ENCODE peak calls at places on chromosomes 11 and 22, in five cellular contexts. One of them, this sample, is unnamed. For H3K4me1, the result is how much of the 10 kb centered on the place peaks cover.

GRCh38 chr11:57214494-57214893 is 22.6 kb downstream of the APLNR start:
- DNase-seq in astrocyte: peak
- DNase-seq in heart right ventricle: no peak
- DNase-seq in left ventricle myocardium inferior: no peak
- DNase-seq in neural progenitor cell: no peak
- DNase-seq in this sample: no peak

GRCh38 chr22:27984001-27984695 is 65.1 kb upstream of the PITPNB start:
- DNase-seq in astrocyte: no peak
- DNase-seq in heart right ventricle: no peak
- DNase-seq in left ventricle myocardium inferior: no peak
- DNase-seq in neural progenitor cell: no peak
- DNase-seq in this sample: no peak

GRCh38 chr11:3161309-3161708 is 3.8 kb downstream of the OSBPL5 start:
- DNase-seq in astrocyte: no peak
- DNase-seq in heart right ventricle: peak
- DNase-seq in left ventricle myocardium inferior: peak
- DNase-seq in neural progenitor cell: no peak
- DNase-seq in this sample: no peak

GRCh38 chr11:26204110-26204509 is 127.8 kb upstream of the ANO3 start:
- DNase-seq in astrocyte: no peak
- DNase-seq in heart right ventricle: no peak
- DNase-seq in left ventricle myocardium inferior: no peak
- DNase-seq in neural progenitor cell: no peak
- DNase-seq in this sample: no peak

GRCh38 chr11:77778118-77778517 is 42.4 kb downstream of the RSF1 start:
- DNase-seq in astrocyte: no peak
- DNase-seq in heart right ventricle: no peak
- DNase-seq in left ventricle myocardium inferior: no peak
- DNase-seq in neural progenitor cell: no peak
- DNase-seq in this sample: no peak

GRCh38 chr11:65496304-65497140 is 2.3 kb upstream of the MALAT1 start:
- DNase-seq in astrocyte: no peak
- DNase-seq in heart right ventricle: no peak
- DNase-seq in left ventricle myocardium inferior: no peak
- DNase-seq in neural progenitor cell: no peak
- DNase-seq in this sample: no peak

GRCh38 chr11:124874571-124875255 is 9.5 kb downstream of the ROBO3 start:
- DNase-seq in astrocyte: no peak
- DNase-seq in heart right ventricle: no peak
- DNase-seq in left ventricle myocardium inferior: no peak
- DNase-seq in neural progenitor cell: no peak
- DNase-seq in this sample: no peak

GRCh38 chr11:86784247-86784681 is 16.1 kb upstream of the PRSS23 start:
- DNase-seq in astrocyte: no peak
- DNase-seq in heart right ventricle: no peak
- DNase-seq in left ventricle myocardium inferior: no peak
- DNase-seq in neural progenitor cell: no peak
- DNase-seq in this sample: no peak

GRCh38 chr11:73218830-73219215 is 742 bp downstream of the P2RY2 start:
- DNase-seq in astrocyte: no peak
- DNase-seq in heart right ventricle: no peak
- DNase-seq in left ventricle myocardium inferior: no peak
- DNase-seq in neural progenitor cell: peak
- DNase-seq in this sample: no peak

GRCh38 chr11:131637469-131638175 is 267.2 kb downstream of the NTM start:
- DNase-seq in astrocyte: peak
- DNase-seq in heart right ventricle: no peak
- DNase-seq in left ventricle myocardium inferior: no peak
- DNase-seq in neural progenitor cell: no peak
- DNase-seq in this sample: no peak

GRCh38 chr11:120197254-120197891 is 13.5 kb upstream of the OAF start:
- DNase-seq in astrocyte: no peak
- DNase-seq in heart right ventricle: no peak
- DNase-seq in left ventricle myocardium inferior: no peak
- DNase-seq in neural progenitor cell: no peak
- DNase-seq in this sample: no peak

GRCh38 chr22:30226192-30226832 is 20.2 kb downstream of the LIF start:
- DNase-seq in astrocyte: peak
- DNase-seq in heart right ventricle: no peak
- DNase-seq in left ventricle myocardium inferior: no peak
- DNase-seq in neural progenitor cell: no peak
- DNase-seq in this sample: no peak

GRCh38 chr11:47087801-47088200 is 88.9 kb downstream of the ARFGAP2 start:
- DNase-seq in astrocyte: no peak
- DNase-seq in heart right ventricle: no peak
- DNase-seq in left ventricle myocardium inferior: no peak
- DNase-seq in neural progenitor cell: no peak
- DNase-seq in this sample: no peak

GRCh38 chr22:19900707-19901436 is 40.7 kb upstream of the COMT start:
- DNase-seq in astrocyte: no peak
- DNase-seq in heart right ventricle: no peak
- DNase-seq in left ventricle myocardium inferior: no peak
- DNase-seq in neural progenitor cell: no peak
- DNase-seq in this sample: no peak

GRCh38 chr11:87501388-87501787 is 463.7 kb downstream of the TMEM135 start:
- DNase-seq in astrocyte: no peak
- DNase-seq in heart right ventricle: no peak
- DNase-seq in left ventricle myocardium inferior: no peak
- DNase-seq in neural progenitor cell: no peak
- DNase-seq in this sample: no peak

GRCh38 chr11:65903068-65903481 is 2.9 kb upstream of the FOSL1 start:
- DNase-seq in astrocyte: peak
- DNase-seq in heart right ventricle: no peak
- DNase-seq in left ventricle myocardium inferior: no peak
- DNase-seq in neural progenitor cell: peak
- DNase-seq in this sample: no peak

GRCh38 chr11:3824714-3825472 is 15.9 kb downstream of the RHOG start:
- DNase-seq in astrocyte: no peak
- DNase-seq in heart right ventricle: peak
- DNase-seq in left ventricle myocardium inferior: peak
- DNase-seq in neural progenitor cell: peak
- DNase-seq in this sample: peak

GRCh38 chr11:56883590-56883989 is 105.1 kb upstream of the OR5AK2 start:
- DNase-seq in astrocyte: no peak
- DNase-seq in heart right ventricle: no peak
- DNase-seq in left ventricle myocardium inferior: no peak
- DNase-seq in neural progenitor cell: no peak
- DNase-seq in this sample: no peak

GRCh38 chr22:19063581-19064353 is 58.4 kb downstream of the DGCR2 start:
- DNase-seq in astrocyte: no peak
- DNase-seq in heart right ventricle: peak
- DNase-seq in left ventricle myocardium inferior: no peak
- DNase-seq in neural progenitor cell: no peak
- DNase-seq in this sample: peak

GRCh38 chr11:31711137-31711536 is 100.0 kb downstream of the PAX6 start:
- DNase-seq in astrocyte: no peak
- DNase-seq in heart right ventricle: no peak
- DNase-seq in left ventricle myocardium inferior: no peak
- DNase-seq in neural progenitor cell: no peak
- DNase-seq in this sample: no peak

GRCh38 chr11:65944191-65944590 is 1.1 kb upstream of the TSGA10IP start:
- DNase-seq in astrocyte: no peak
- DNase-seq in heart right ventricle: no peak
- DNase-seq in left ventricle myocardium inferior: no peak
- DNase-seq in neural progenitor cell: no peak
- DNase-seq in this sample: no peak

GRCh38 chr22:43094085-43094484 is 4.9 kb upstream of the TTLL1 start:
- DNase-seq in astrocyte: no peak
- DNase-seq in heart right ventricle: peak
- DNase-seq in left ventricle myocardium inferior: peak
- DNase-seq in neural progenitor cell: no peak
- DNase-seq in this sample: no peak

GRCh38 chr11:12128191-12128841 is 17.9 kb downstream of the MICAL2 start:
- DNase-seq in astrocyte: no peak
- DNase-seq in heart right ventricle: no peak
- DNase-seq in left ventricle myocardium inferior: no peak
- DNase-seq in neural progenitor cell: no peak
- DNase-seq in this sample: no peak
- H3K4me1 ChIP-seq in astrocyte: half or more
- H3K4me1 ChIP-seq in heart right ventricle: under half
- H3K4me1 ChIP-seq in left ventricle myocardium inferior: half or more
- H3K4me1 ChIP-seq in neural progenitor cell: under half
- H3K4me1 ChIP-seq in this sample: half or more

GRCh38 chr11:118916842-118917388 is 8.8 kb downstream of the BCL9L start:
- DNase-seq in astrocyte: peak
- DNase-seq in heart right ventricle: peak
- DNase-seq in left ventricle myocardium inferior: peak
- DNase-seq in neural progenitor cell: peak
- DNase-seq in this sample: no peak
- H3K4me3 ChIP-seq in astrocyte: no peak
- H3K4me3 ChIP-seq in heart right ventricle: peak
- H3K4me3 ChIP-seq in left ventricle myocardium inferior: peak
- H3K4me3 ChIP-seq in neural progenitor cell: peak
- H3K4me3 ChIP-seq in this sample: no peak

DNA sequence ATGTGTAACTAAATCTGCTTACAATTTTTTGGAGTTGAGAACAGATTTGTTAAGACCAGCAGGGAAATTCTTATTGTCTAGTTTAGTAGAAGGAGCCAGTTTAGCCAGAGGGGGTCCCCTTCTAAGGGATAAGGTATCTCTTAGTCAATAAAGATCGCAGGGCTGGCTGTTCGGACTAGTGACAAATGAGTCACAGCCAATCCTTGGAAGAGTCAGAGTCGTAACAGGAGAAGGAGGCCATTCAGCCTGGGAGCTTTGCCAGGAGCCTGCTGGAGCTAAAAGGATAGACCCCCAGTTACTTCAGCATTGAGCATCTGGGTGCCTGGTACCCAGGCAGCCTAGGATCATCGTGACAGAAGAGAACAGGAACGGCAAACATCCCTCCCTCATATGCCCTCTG is 191.6 kb upstream of the ARHGAP20 start:
- DNase-seq in astrocyte: peak
- DNase-seq in heart right ventricle: no peak
- DNase-seq in left ventricle myocardium inferior: no peak
- DNase-seq in neural progenitor cell: peak
- DNase-seq in this sample: no peak
- TF ChIP-seq CTCF in astrocyte: no peak
- TF ChIP-seq CTCF in heart right ventricle: no peak
- TF ChIP-seq CTCF in left ventricle myocardium inferior: no peak
- TF ChIP-seq CTCF in neural progenitor cell: no peak
- TF ChIP-seq CTCF in this sample: no peak

GRCh38 chr22:48565901-48566501 is 1261.7 kb downstream of the BRD1 start:
- DNase-seq in astrocyte: no peak
- DNase-seq in heart right ventricle: no peak
- DNase-seq in left ventricle myocardium inferior: no peak
- DNase-seq in neural progenitor cell: no peak
- DNase-seq in this sample: no peak

GRCh38 chr22:48568736-48569330 is 1258.8 kb downstream of the BRD1 start:
- DNase-seq in astrocyte: no peak
- DNase-seq in heart right ventricle: no peak
- DNase-seq in left ventricle myocardium inferior: no peak
- DNase-seq in neural progenitor cell: no peak
- DNase-seq in this sample: peak

GRCh38 chr22:48564995-48565394 is 1262.7 kb downstream of the BRD1 start:
- DNase-seq in astrocyte: no peak
- DNase-seq in heart right ventricle: no peak
- DNase-seq in left ventricle myocardium inferior: no peak
- DNase-seq in neural progenitor cell: no peak
- DNase-seq in this sample: no peak

GRCh38 chr22:48567213-48567975 is 1260.3 kb downstream of the BRD1 start:
- DNase-seq in astrocyte: no peak
- DNase-seq in heart right ventricle: no peak
- DNase-seq in left ventricle myocardium inferior: no peak
- DNase-seq in neural progenitor cell: no peak
- DNase-seq in this sample: peak

GRCh38 chr22:48566741-48567140 is 1260.9 kb downstream of the BRD1 start:
- DNase-seq in astrocyte: no peak
- DNase-seq in heart right ventricle: no peak
- DNase-seq in left ventricle myocardium inferior: no peak
- DNase-seq in neural progenitor cell: no peak
- DNase-seq in this sample: no peak
- H3K4me1 ChIP-seq in astrocyte: under half
- H3K4me1 ChIP-seq in heart right ventricle: under half
- H3K4me1 ChIP-seq in left ventricle myocardium inferior: under half
- H3K4me1 ChIP-seq in neural progenitor cell: under half
- H3K4me1 ChIP-seq in this sample: under half

DNA sequence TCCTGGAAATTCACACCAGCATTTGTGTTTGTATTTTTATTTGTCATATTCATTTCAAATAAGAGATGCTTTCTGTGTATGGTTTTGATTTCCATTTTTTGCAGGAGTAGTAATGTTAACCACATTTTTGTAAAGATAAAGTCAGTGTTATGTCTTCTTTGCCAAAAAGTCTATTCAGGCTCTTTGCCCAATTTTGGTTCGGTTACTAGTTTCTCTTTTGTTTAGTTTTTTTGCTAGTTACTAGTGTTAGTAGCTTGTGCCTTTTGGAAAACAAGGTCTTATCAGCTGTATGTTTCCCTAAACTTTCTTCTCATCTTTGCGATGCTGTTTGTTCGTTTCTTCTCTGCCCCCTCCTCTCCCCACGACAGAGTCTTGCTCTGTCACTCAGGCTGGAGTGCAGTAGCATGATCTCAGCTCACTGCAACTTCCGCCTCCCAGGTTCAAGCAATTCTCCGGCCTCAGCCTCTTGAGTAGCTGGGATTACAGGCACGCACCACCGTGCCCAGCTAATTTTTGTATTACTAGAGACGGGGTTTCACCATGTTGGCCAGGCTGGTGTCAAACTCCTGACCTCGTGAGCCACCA is 112.3 kb upstream of the GRK3 start:
- DNase-seq in astrocyte: peak
- DNase-seq in heart right ventricle: no peak
- DNase-seq in left ventricle myocardium inferior: no peak
- DNase-seq in neural progenitor cell: no peak
- DNase-seq in this sample: no peak
- H3K4me3 ChIP-seq in astrocyte: no peak
- H3K4me3 ChIP-seq in heart right ventricle: no peak
- H3K4me3 ChIP-seq in left ventricle myocardium inferior: no peak
- H3K4me3 ChIP-seq in neural progenitor cell: no peak
- H3K4me3 ChIP-seq in this sample: no peak

GRCh38 chr11:128467610-128468041 is 119.7 kb downstream of the ETS1 start:
- DNase-seq in astrocyte: peak
- DNase-seq in heart right ventricle: peak
- DNase-seq in left ventricle myocardium inferior: no peak
- DNase-seq in neural progenitor cell: no peak
- DNase-seq in this sample: no peak
- TF ChIP-seq CTCF in astrocyte: no peak
- TF ChIP-seq CTCF in heart right ventricle: no peak
- TF ChIP-seq CTCF in left ventricle myocardium inferior: peak
- TF ChIP-seq CTCF in neural progenitor cell: no peak
- TF ChIP-seq CTCF in this sample: no peak

GRCh38 chr22:21860640-21861039 is 6.8 kb downstream of the MAPK1 start:
- DNase-seq in astrocyte: no peak
- DNase-seq in heart right ventricle: no peak
- DNase-seq in left ventricle myocardium inferior: no peak
- DNase-seq in neural progenitor cell: no peak
- DNase-seq in this sample: no peak
- H3K4me1 ChIP-seq in astrocyte: under half
- H3K4me1 ChIP-seq in heart right ventricle: half or more
- H3K4me1 ChIP-seq in left ventricle myocardium inferior: half or more
- H3K4me1 ChIP-seq in neural progenitor cell: half or more
- H3K4me1 ChIP-seq in this sample: half or more

GRCh38 chr11:113689711-113690618 is 16.1 kb downstream of the TMPRSS5 start:
- DNase-seq in astrocyte: no peak
- DNase-seq in heart right ventricle: no peak
- DNase-seq in left ventricle myocardium inferior: no peak
- DNase-seq in neural progenitor cell: no peak
- DNase-seq in this sample: peak
- H3K4me3 ChIP-seq in astrocyte: no peak
- H3K4me3 ChIP-seq in heart right ventricle: no peak
- H3K4me3 ChIP-seq in left ventricle myocardium inferior: no peak
- H3K4me3 ChIP-seq in neural progenitor cell: no peak
- H3K4me3 ChIP-seq in this sample: no peak